ENCODE peak calls at places on chromosomes 2 and 18, in ten cellular contexts. K, J, Y, H, B, N, Z, I, S and U are unnamed samples.
A peak's percentile ranks its signal among the peaks of the same experiment; 100 is the strongest.

GRCh38 chr2:232659359-232659758 is 26.0 kb downstream of the EFHD1 start:
- DNase-seq in K (no peak), J (no peak), Y (no peak), H (no peak), B (no peak), N (no peak), Z (no peak), I (no peak), S (no peak), U (no peak)

GRCh38 chr2:113828086-113828742 is 61.7 kb upstream of the ACTR3 start:
- DNase-seq in K (no peak), J (no peak), Y (no peak), H (no peak), B (no peak), N (no peak), Z (no peak), I (no peak), S (no peak), U (no peak)

GRCh38 chr18:50802133-50802532 is 17.7 kb downstream of the MRO start:
- DNase-seq in K (no peak), J (no peak), Y (no peak), H (no peak), B (peak; percentile 13), N (no peak), Z (no peak), I (no peak), S (no peak), U (no peak)

GRCh38 chr2:148459300-148459891 is 185.2 kb upstream of the EPC2 start:
- DNase-seq in K (no peak), J (no peak), Y (no peak), H (no peak), B (peak; percentile 9), N (no peak), Z (no peak), I (no peak), S (no peak), U (no peak)

GRCh38 chr2:24909555-24910177 is 10.4 kb downstream of the ADCY3 start:
- DNase-seq in K (no peak), J (no peak), Y (no peak), H (no peak), B (no peak), N (no peak), Z (no peak), I (no peak), S (peak; percentile 85), U (no peak)

GRCh38 chr2:102736607-102737409 is 25.0 kb upstream of the TMEM182 start:
- DNase-seq in K (peak; percentile 90), J (peak; percentile 94), Y (peak; percentile 89), H (peak; percentile 85), B (peak; percentile 47), N (peak; percentile 68), Z (peak; percentile 75), I (peak; percentile 83), S (no peak), U (peak; percentile 89)

GRCh38 chr2:181988154-181988924 is 2.7 kb downstream of the PPP1R1C start:
- DNase-seq in K (no peak), J (no peak), Y (no peak), H (no peak), B (no peak), N (no peak), Z (no peak), I (no peak), S (no peak), U (no peak)

GRCh38 chr2:219289537-219290361 is 10.6 kb downstream of the DNAJB2 start:
- DNase-seq in K (no peak), J (no peak), Y (peak; percentile 68), H (peak; percentile 91), B (peak; percentile 66), N (no peak), Z (peak; percentile 46), I (no peak), S (peak; percentile 84), U (no peak)

GRCh38 chr2:138095336-138095735 is 131.1 kb downstream of the HNMT start:
- DNase-seq in K (no peak), J (no peak), Y (no peak), H (no peak), B (no peak), N (no peak), Z (no peak), I (no peak), S (no peak), U (no peak)

GRCh38 chr2:63048367-63049171 is 2.1 kb upstream of the OTX1 start:
- DNase-seq in K (peak; percentile 32), J (peak; percentile 63), Y (no peak), H (no peak), B (peak; percentile 57), N (no peak), Z (no peak), I (no peak), S (no peak), U (peak; percentile 34)

GRCh38 chr18:3107740-3108151 is 94.8 kb upstream of the LPIN2 start:
- DNase-seq in K (no peak), J (no peak), Y (no peak), H (no peak), B (no peak), N (no peak), Z (no peak), I (no peak), S (no peak), U (no peak)

GRCh38 chr2:40488101-40488598 is 36.3 kb upstream of the SLC8A1 start:
- DNase-seq in K (no peak), J (peak; percentile 32), Y (no peak), H (no peak), B (peak; percentile 38), N (peak; percentile 18), Z (no peak), I (no peak), S (peak; percentile 11), U (no peak)

GRCh38 chr2:191215666-191216065 is 29.5 kb upstream of the MYO1B start:
- DNase-seq in K (no peak), J (no peak), Y (no peak), H (no peak), B (no peak), N (no peak), Z (no peak), I (no peak), S (no peak), U (no peak)

GRCh38 chr2:217077841-217078407 is 218.1 kb upstream of the TNP1 start:
- DNase-seq in K (no peak), J (no peak), Y (no peak), H (no peak), B (peak; percentile 36), N (no peak), Z (no peak), I (no peak), S (no peak), U (no peak)

GRCh38 chr2:201888476-201888875 is 82.1 kb downstream of the CDK15 start:
- DNase-seq in K (no peak), J (no peak), Y (no peak), H (no peak), B (no peak), N (no peak), Z (no peak), I (no peak), S (no peak), U (no peak)

GRCh38 chr2:147636238-147636887 is 208.5 kb upstream of the ACVR2A start:
- DNase-seq in K (no peak), J (no peak), Y (no peak), H (no peak), B (peak; percentile 68), N (no peak), Z (no peak), I (no peak), S (no peak), U (no peak)

GRCh38 chr2:102841107-102841840 is 79.4 kb downstream of the TMEM182 start:
- DNase-seq in K (peak; percentile 77), J (peak; percentile 55), Y (peak; percentile 63), H (no peak), B (peak; percentile 29), N (peak; percentile 23), Z (peak; percentile 44), I (peak; percentile 28), S (peak; percentile 9), U (peak; percentile 77)

GRCh38 chr2:142876423-142876822 is 1.0 kb upstream of the KYNU start:
- DNase-seq in K (no peak), J (no peak), Y (no peak), H (no peak), B (peak; percentile 28), N (no peak), Z (no peak), I (no peak), S (no peak), U (no peak)
- TF ChIP-seq CTCF in K (no peak), J (no peak), Y (peak; percentile 15), H (no peak), B (peak; percentile 54), N (peak; percentile 41), Z (no peak), I (no peak), S (no peak), U (no peak)

GRCh38 chr2:43898134-43898957 is 59.6 kb downstream of the ABCG8 start:
- DNase-seq in K (peak; percentile 39), J (peak; percentile 39), Y (no peak), H (no peak), B (no peak), N (peak; percentile 64), Z (peak; percentile 44), I (no peak), S (no peak), U (peak; percentile 53)
- TF ChIP-seq CTCF in K (no peak), J (peak; percentile 34), Y (no peak), H (no peak), B (peak; percentile 25), N (peak; percentile 61), Z (peak; percentile 47), I (peak; percentile 61), S (peak; percentile 34), U (no peak)

DNA sequence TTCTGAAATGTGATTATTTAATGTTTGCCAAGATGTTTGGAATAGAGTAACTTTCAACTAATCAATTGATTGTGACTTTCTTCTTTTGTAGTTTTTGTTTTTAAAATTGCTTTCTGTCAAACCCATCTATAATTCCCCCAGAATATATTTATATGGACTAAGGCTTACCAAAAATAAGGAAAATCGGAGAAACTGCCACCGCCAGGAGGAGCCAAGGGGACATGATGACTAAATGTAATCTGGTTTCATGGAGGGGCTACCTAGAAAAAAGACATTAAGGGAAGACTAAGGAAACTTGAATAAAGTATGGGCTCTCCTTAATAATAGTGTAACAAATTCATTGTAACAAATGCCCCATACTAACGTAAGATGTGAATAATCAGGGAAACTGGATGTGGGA is 19.5 kb downstream of the BOLA3 start:
- DNase-seq in K (no peak), J (no peak), Y (no peak), H (no peak), B (no peak), N (no peak), Z (no peak), I (no peak), S (no peak), U (no peak)
- TF ChIP-seq CTCF in K (no peak), J (no peak), Y (no peak), H (no peak), B (no peak), N (no peak), Z (no peak), I (peak; percentile 41), S (no peak), U (peak; percentile 30)

DNA sequence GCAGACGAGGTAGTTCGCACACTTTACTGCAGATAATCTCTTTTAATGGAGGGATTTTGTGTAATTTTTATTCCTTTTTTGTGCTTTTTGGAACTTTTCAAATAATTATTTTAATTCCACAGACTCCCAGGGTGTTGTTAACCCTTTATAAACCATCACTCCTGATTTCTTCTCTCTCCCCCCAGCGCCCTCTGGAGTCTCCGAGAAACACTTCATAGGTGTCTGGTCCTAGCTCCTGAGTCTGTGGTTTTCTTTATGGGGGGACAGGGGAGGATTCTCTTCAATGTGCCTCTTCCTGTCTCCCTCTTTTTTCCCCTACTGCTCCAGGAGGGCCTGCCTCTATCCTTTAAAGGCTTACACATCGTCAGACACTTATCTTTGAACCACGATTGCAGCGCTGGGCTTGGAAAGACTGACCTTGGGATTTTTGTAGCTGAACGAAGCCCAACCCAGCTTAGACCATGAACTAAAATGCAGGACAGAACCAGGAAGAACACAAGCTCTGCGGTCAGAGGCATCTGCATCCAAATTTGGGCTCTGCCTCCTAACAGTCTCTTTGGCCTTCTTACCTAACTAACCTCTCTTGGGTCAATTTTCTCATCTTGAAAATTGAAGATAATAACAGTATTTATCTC is 7.1 kb upstream of the PKDCC start:
- DNase-seq in K (no peak), J (no peak), Y (no peak), H (peak; percentile 71), B (no peak), N (no peak), Z (no peak), I (no peak), S (no peak), U (no peak)
- TF ChIP-seq CTCF in K (no peak), J (no peak), Y (no peak), H (no peak), B (no peak), N (no peak), Z (peak; percentile 27), I (peak; percentile 15), S (peak; percentile 3), U (no peak)